ENCODE peak calls at places on chromosomes 1 and 21, in five cellular contexts. V, A, U, P and T are unnamed samples.

GRCh38 chr21:41133896-41134522 is 34.0 kb upstream of the BACE2 start:
- DNase-seq in A (peak; percentile 72), P (peak; percentile 52), V (peak; percentile 36), U (peak; percentile 54), T (peak; percentile 31)

GRCh38 chr21:38696617-38697016 is 109.1 kb upstream of the ETS2 start:
- DNase-seq in U (no peak), A (no peak), V (no peak), P (no peak), T (no peak)

GRCh38 chr1:115771094-115771846 is 2.8 kb upstream of the CASQ2 start:
- DNase-seq in A (peak; percentile 43), U (no peak), P (no peak), V (no peak), T (no peak)

GRCh38 chr1:16396591-16396990 is 29.5 kb downstream of the SZRD1 start:
- DNase-seq in A (peak; percentile 92), V (no peak), U (peak; percentile 84), P (peak; percentile 84), T (peak; percentile 82)

GRCh38 chr1:20584890-20585289 is 4.0 kb upstream of the CDA start:
- DNase-seq in A (no peak), V (no peak), P (no peak), U (peak; percentile 24), T (peak; percentile 33)

GRCh38 chr1:86317926-86318325 is 78.2 kb downstream of the ODF2L start:
- DNase-seq in U (no peak), V (no peak), P (no peak), A (no peak), T (no peak)

GRCh38 chr21:36883532-36884486 is 82.7 kb downstream of the HLCS start:
- DNase-seq in V (no peak), A (no peak), P (no peak), U (peak; percentile 59), T (peak; percentile 92)

GRCh38 chr1:65119951-65120350 is 28.1 kb upstream of the AK4 start:
- DNase-seq in P (no peak), V (no peak), U (peak; percentile 3), A (peak; percentile 71), T (no peak)

GRCh38 chr1:17215545-17215890 is 10.6 kb downstream of the PADI1 start:
- DNase-seq in A (peak; percentile 69), V (no peak), P (no peak), U (no peak), T (no peak)

GRCh38 chr1:168506204-168506819 is 37.5 kb downstream of the XCL2 start:
- DNase-seq in U (peak; percentile 80), A (peak; percentile 90), V (no peak), P (peak; percentile 50), T (peak; percentile 74)
- H3K4me2 ChIP-seq in U (peak overlapping the region; percentile 75), A (peak overlapping the region; percentile 74), V (no peak overlapping the region), P (peak overlapping the region; percentile 21), T (peak overlapping the region; percentile 71)

GRCh38 chr1:212218911-212219310 is 66.3 kb upstream of the PPP2R5A start:
- DNase-seq in A (peak; percentile 87), V (peak; percentile 36), P (peak; percentile 78), U (peak; percentile 89), T (peak; percentile 89)

GRCh38 chr1:212217633-212218032 is 67.6 kb upstream of the PPP2R5A start:
- DNase-seq in P (no peak), V (no peak), U (no peak), A (no peak), T (no peak)

GRCh38 chr1:212218065-212218464 is 67.1 kb upstream of the PPP2R5A start:
- DNase-seq in U (no peak), A (no peak), P (no peak), V (no peak), T (no peak)

GRCh38 chr1:212221801-212222200 is 63.4 kb upstream of the PPP2R5A start:
- DNase-seq in P (no peak), V (no peak), U (peak; percentile 15), A (no peak), T (peak; percentile 20)

DNA sequence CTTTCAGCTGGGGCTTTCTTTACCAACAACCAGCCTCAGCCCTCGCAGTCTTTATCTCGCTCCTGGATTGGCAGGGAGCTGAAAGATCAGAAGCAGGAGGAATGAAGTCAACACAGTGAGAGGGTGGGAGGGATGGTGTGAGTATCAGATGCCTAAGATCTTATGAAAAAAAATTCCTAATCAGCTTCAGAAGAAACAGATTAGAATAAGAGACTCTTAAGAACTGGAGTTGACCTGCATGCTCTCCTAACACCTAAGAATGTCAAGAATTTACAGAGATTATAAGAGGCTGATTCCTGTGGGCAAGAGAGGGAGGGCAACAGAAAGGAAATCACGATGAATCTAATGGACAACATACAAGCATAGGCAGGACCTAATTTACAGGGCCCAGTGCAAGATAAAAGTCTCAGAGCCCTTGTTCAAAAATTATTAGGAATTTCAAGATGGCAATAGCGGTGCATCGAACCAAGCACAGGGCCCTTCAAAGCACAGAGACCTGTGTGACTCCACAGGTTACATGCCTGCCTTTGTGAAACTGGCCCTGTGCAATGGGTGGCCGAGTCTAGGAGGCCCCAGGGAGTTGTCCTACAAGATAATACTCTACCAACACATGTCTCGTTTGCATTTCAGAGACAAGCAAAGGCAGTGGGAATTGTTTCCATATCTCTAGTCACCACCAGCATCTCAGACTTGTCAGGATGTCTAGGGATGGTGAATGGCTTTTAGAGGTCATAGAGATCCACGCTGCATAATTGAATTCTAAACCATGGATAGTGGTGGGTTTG is 65.3 kb upstream of the PPP2R5A start:
- DNase-seq in V (no peak), A (no peak), U (peak; percentile 38), P (no peak), T (peak; percentile 82)
- H3K4me2 ChIP-seq in V (no peak overlapping the region), A (peak overlapping the region; percentile 76), U (peak overlapping the region; percentile 19), P (no peak overlapping the region), T (peak overlapping the region; percentile 47)

GRCh38 chr1:22808846-22809501 is 98.3 kb downstream of the EPHB2 start:
- DNase-seq in A (peak; percentile 95), V (no peak), U (peak; percentile 87), P (peak; percentile 93), T (peak; percentile 91)
- H3K4me2 ChIP-seq in A (peak overlapping the region; percentile 67), V (no peak overlapping the region), U (peak overlapping the region; percentile 48), P (peak overlapping the region; percentile 51), T (peak overlapping the region; percentile 44)

GRCh38 chr1:229298887-229299503 is 28.1 kb downstream of the RAB4A start:
- DNase-seq in A (no peak), P (no peak), V (no peak), U (no peak), T (no peak)

GRCh38 chr1:229298420-229298819 is 27.5 kb downstream of the RAB4A start:
- DNase-seq in U (no peak), P (no peak), A (no peak), V (no peak), T (no peak)

GRCh38 chr1:229297746-229298145 is 26.8 kb downstream of the RAB4A start:
- DNase-seq in V (no peak), U (no peak), P (no peak), A (no peak), T (no peak)

GRCh38 chr1:229302740-229303139 is 31.8 kb downstream of the RAB4A start:
- DNase-seq in P (no peak), U (no peak), V (no peak), A (no peak), T (no peak)

DNA sequence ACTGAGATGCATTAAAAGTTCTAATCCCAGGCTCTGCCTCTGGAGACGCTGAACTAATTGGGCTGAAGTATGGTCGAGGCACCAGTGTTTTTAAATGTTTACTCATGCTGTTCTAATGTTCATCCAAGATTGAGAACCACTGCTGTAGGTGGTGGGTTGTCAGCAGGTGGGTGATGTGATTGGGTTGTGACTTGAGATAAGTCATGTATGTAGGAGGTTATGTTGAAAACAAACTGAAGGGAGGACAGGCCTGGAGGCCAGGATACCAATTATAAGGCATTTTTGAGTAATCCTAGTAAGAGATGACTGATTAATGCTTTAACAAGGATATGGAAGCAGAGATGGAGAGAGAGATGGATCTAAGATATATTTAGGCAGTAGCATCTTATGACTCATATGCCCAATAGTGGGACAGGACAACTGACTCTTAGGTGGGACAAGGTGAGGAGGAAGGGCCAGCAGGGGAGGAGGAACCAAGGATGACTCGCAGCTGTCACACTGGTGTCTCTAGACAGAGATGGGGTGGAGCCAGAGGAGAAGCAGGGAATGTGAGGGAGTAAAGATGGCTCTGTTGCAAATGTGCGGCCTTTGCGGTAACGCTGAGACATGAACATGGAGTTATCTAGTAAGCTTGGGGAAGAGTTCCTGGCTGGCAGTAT is 29.3 kb downstream of the RAB4A start:
- DNase-seq in A (no peak), P (no peak), V (no peak), U (no peak), T (no peak)
- H3K4me2 ChIP-seq in A (no peak overlapping the region), P (no peak overlapping the region), V (no peak overlapping the region), U (no peak overlapping the region), T (no peak overlapping the region)

GRCh38 chr1:35894183-35894582 is 11.2 kb downstream of the AGO1 start:
- DNase-seq in P (peak; percentile 33), U (peak; percentile 52), A (no peak), V (peak; percentile 15), T (peak; percentile 22)

GRCh38 chr1:35888255-35888654 is 5.2 kb downstream of the AGO1 start:
- DNase-seq in V (no peak), U (no peak), P (no peak), A (no peak), T (no peak)

GRCh38 chr1:35887508-35887907 is 4.5 kb downstream of the AGO1 start:
- DNase-seq in V (no peak), P (no peak), U (no peak), A (no peak), T (no peak)

GRCh38 chr1:35893051-35893879 is 10.3 kb downstream of the AGO1 start:
- DNase-seq in P (no peak), V (no peak), U (no peak), A (no peak), T (no peak)
- H3K4me2 ChIP-seq in P (no peak overlapping the region), V (no peak overlapping the region), U (no peak overlapping the region), A (no peak overlapping the region), T (no peak overlapping the region)

GRCh38 chr1:37901191-37901892 is 42.0 kb upstream of the MTF1 start:
- DNase-seq in V (peak; percentile 48), P (no peak), A (no peak), U (no peak), T (no peak)
- H3K4me2 ChIP-seq in V (peak overlapping the region; percentile 32), P (no peak overlapping the region), A (no peak overlapping the region), U (no peak overlapping the region), T (no peak overlapping the region)

GRCh38 chr1:80966266-80966665 is 834.5 kb upstream of the ADGRL2 start:
- DNase-seq in V (no peak), U (peak; percentile 2), A (no peak), P (peak; percentile 11), T (no peak)
- H3K4me2 ChIP-seq in V (no peak overlapping the region), U (no peak overlapping the region), A (no peak overlapping the region), P (no peak overlapping the region), T (no peak overlapping the region)

GRCh38 chr1:110636149-110636935 is 30.2 kb upstream of the KCNA2 start:
- DNase-seq in U (no peak), V (peak; percentile 81), A (no peak), P (no peak), T (no peak)
- H3K4me2 ChIP-seq in U (no peak overlapping the region), V (peak overlapping the region; percentile 71), A (no peak overlapping the region), P (no peak overlapping the region), T (no peak overlapping the region)